ENCODE peak calls at places on chromosomes 12 and 14, in eight cellular contexts. P is mucosa of descending colon, I is K562, O is tibial artery, M is esophagus squamous epithelium, C is endothelial cell of umbilical vein, B is AG04450, R is dorsolateral prefrontal cortex. V is an unnamed sample.

GRCh38 chr12:105317453-105317852 is 13.0 kb upstream of the C12orf75 start:
- DNase-seq in P (no peak), I (no peak), O (no peak), M (no peak), C (no peak), B (no peak), R (no peak), V (no peak)

GRCh38 chr12:120061815-120062214 is 54.7 kb downstream of the RAB35 start:
- DNase-seq in P (no peak), I (no peak), O (no peak), M (no peak), C (no peak), B (no peak), R (no peak), V (no peak)

GRCh38 chr14:21997300-21997699 is 323.7 kb upstream of the OR4E1 start:
- DNase-seq in P (no peak), I (no peak), O (no peak), M (no peak), C (peak; percentile 23), B (no peak), R (no peak), V (no peak)

GRCh38 chr12:75526655-75527511 is 15.5 kb upstream of the KRR1 start:
- DNase-seq in P (no peak), I (peak; percentile 20), O (no peak), M (no peak), C (peak; percentile 70), B (peak; percentile 71), R (no peak), V (no peak)

GRCh38 chr14:100442036-100442435 is 118.9 kb downstream of the SLC25A47 start:
- DNase-seq in P (no peak), I (no peak), O (no peak), M (no peak), C (no peak), B (no peak), R (no peak), V (no peak)

GRCh38 chr14:71242237-71242748 is 335.0 kb downstream of the PCNX1 start:
- DNase-seq in P (no peak), I (no peak), O (peak; percentile 30), M (no peak), C (peak; percentile 77), B (no peak), R (no peak), V (no peak)

GRCh38 chr14:93025055-93025454 is 90.7 kb downstream of the ITPK1 start:
- DNase-seq in P (no peak), I (no peak), O (no peak), M (no peak), C (no peak), B (no peak), R (no peak), V (no peak)

GRCh38 chr12:46402451-46402850 is 29.9 kb upstream of the SLC38A2 start:
- DNase-seq in P (no peak), I (no peak), O (peak; percentile 52), M (no peak), C (peak; percentile 56), B (no peak), R (no peak), V (no peak)

GRCh38 chr12:99767809-99768208 is 120.3 kb downstream of the GARIN6 start:
- DNase-seq in P (no peak), I (no peak), O (no peak), M (no peak), C (peak; percentile 1), B (no peak), R (no peak), V (no peak)

GRCh38 chr12:82412246-82412645 is 53.9 kb downstream of the METTL25 start:
- DNase-seq in P (no peak), I (no peak), O (no peak), M (no peak), C (no peak), B (no peak), R (no peak), V (no peak)

GRCh38 chr14:38592764-38593442 is 337.0 kb upstream of the CLEC14A start:
- DNase-seq in P (no peak), I (no peak), O (no peak), M (no peak), C (no peak), B (no peak), R (no peak), V (no peak)

GRCh38 chr14:87175175-87175574 is 817.8 kb downstream of the GALC start:
- DNase-seq in P (no peak), I (no peak), O (no peak), M (no peak), C (no peak), B (no peak), R (no peak), V (no peak)

GRCh38 chr14:29339491-29339890 is 572.9 kb downstream of the FOXG1 start:
- DNase-seq in P (no peak), I (no peak), O (no peak), M (no peak), C (no peak), B (no peak), R (no peak), V (no peak)

GRCh38 chr12:107818984-107819383 is 44.5 kb downstream of the ASCL4 start:
- DNase-seq in P (no peak), I (no peak), O (peak; percentile 24), M (no peak), C (no peak), B (no peak), R (peak; percentile 50), V (no peak)

GRCh38 chr14:96309128-96309906 is 53.3 kb downstream of the BDKRB1 start:
- DNase-seq in P (no peak), I (no peak), O (no peak), M (no peak), C (no peak), B (no peak), R (no peak), V (no peak)

GRCh38 chr14:96303981-96304380 is 48.0 kb downstream of the BDKRB1 start:
- DNase-seq in P (no peak), I (no peak), O (no peak), M (no peak), C (no peak), B (no peak), R (no peak), V (no peak)

GRCh38 chr14:96307434-96307833 is 51.4 kb downstream of the BDKRB1 start:
- DNase-seq in P (no peak), I (no peak), O (no peak), M (no peak), C (no peak), B (no peak), R (no peak), V (no peak)

GRCh38 chr14:96309907-96310330 is 53.2 kb downstream of the ATG2B start:
- DNase-seq in P (no peak), I (no peak), O (no peak), M (no peak), C (no peak), B (no peak), R (no peak), V (no peak)

GRCh38 chr14:96304956-96305355 is 48.9 kb downstream of the BDKRB1 start:
- DNase-seq in P (no peak), I (no peak), O (no peak), M (no peak), C (no peak), B (no peak), R (no peak), V (no peak)
- TF ChIP-seq CTCF in P (no peak), I (peak; percentile 14), O (no peak), M (no peak), C (no peak), B (peak; percentile 20), R (no peak), V (peak; percentile 43)

DNA sequence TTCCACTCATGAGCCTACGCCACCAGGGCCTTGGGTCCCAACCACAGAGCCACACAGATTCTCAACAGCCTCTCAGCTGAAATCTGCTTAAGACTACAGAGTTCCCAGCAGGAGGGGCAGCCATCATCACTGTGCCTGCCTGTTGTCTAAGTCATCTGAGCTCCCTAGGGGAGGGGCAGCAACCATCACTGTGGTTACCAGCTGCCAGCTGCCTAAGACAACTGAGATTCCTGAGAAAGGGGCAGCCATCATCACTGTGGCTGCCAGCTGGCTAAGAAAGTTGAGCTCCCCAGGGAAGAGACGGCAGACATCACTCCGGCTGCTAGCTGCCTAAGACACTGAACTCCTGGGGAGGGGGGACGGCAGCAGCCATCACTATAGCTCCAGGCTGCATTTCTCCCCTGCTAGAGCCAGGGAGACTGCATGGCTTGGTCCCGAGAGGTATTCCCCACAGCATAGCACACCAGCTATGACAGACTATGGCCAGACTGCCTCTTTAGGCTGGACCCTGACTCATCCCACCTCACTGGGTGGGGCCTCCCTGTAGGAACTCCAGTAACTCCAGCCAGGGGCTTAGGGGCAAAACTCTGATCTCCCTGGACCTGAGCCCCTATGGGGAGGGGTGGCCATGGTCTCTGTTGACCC is 37.2 kb upstream of the C14orf132 start:
- DNase-seq in P (no peak), I (no peak), O (no peak), M (no peak), C (no peak), B (no peak), R (no peak), V (no peak)
- TF ChIP-seq CTCF in P (no peak), I (no peak), O (no peak), M (no peak), C (no peak), B (no peak), R (no peak), V (no peak)

GRCh38 chr12:118359541-118359915 is 13.2 kb downstream of the TAOK3 start:
- DNase-seq in P (no peak), I (no peak), O (no peak), M (no peak), C (no peak), B (no peak), R (no peak), V (no peak)

GRCh38 chr12:118356809-118357326 is 15.8 kb downstream of the TAOK3 start:
- DNase-seq in P (no peak), I (no peak), O (no peak), M (no peak), C (no peak), B (peak; percentile 54), R (no peak), V (no peak)

GRCh38 chr12:118358607-118359540 is 13.8 kb downstream of the TAOK3 start:
- DNase-seq in P (no peak), I (no peak), O (no peak), M (no peak), C (no peak), B (no peak), R (no peak), V (no peak)

GRCh38 chr12:118357327-118358007 is 15.2 kb downstream of the TAOK3 start:
- DNase-seq in P (no peak), I (peak; percentile 69), O (peak; percentile 37), M (no peak), C (peak; percentile 70), B (no peak), R (no peak), V (no peak)

DNA sequence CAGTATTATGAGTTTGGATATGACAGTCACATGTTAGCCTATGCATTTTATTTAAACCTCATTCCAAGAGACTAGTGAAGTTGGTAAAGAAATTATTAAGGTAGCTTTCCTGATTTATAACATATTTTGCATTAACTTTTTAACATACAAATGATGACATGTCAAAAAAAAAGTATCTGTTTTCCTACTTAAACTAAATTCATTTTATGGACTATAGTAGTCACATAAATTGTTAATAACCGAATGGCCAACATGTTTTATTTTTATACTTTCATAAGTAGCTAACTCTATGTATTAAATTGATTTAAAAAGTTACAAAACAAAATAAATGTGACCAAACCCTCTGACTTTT is 14.7 kb downstream of the TAOK3 start:
- DNase-seq in P (no peak), I (no peak), O (no peak), M (no peak), C (no peak), B (no peak), R (no peak), V (no peak)
- TF ChIP-seq CTCF in P (no peak), I (no peak), O (no peak), M (no peak), C (no peak), B (no peak), R (no peak), V (no peak)

GRCh38 chr12:114770323-114770722 is 86.3 kb upstream of the TBX3 start:
- DNase-seq in P (no peak), I (no peak), O (no peak), M (no peak), C (no peak), B (no peak), R (no peak), V (no peak)
- TF ChIP-seq CTCF in P (no peak), I (no peak), O (no peak), M (no peak), C (no peak), B (no peak), R (no peak), V (no peak)

V was measured in progenitor cell of endocrine pancreas.